ENCODE peak calls at places on chromosomes 16 and 17, in five cellular contexts. Y is uterus, U is suprapubic skin, J is stomach, L is breast epithelium. A is an unnamed sample.

GRCh38 chr16:71628810-71629209 is 2.8 kb downstream of the MARVELD3 start:
- DNase-seq in Y (no peak), J (no peak), L (no peak), U (no peak), A (no peak)

GRCh38 chr16:9124908-9125584 is 33.6 kb downstream of the HAPSTR1 start:
- DNase-seq in J (no peak), U (no peak), Y (no peak), L (no peak), A (no peak)

GRCh38 chr17:38911081-38911730 is 14.2 kb upstream of the LASP1NB start:
- DNase-seq in L (no peak), U (peak), J (no peak), Y (peak), A (no peak)

GRCh38 chr17:61453563-61453962 is 1.3 kb downstream of the TBX4 start:
- DNase-seq in Y (no peak), U (no peak), L (no peak), J (no peak), A (no peak)

GRCh38 chr16:87068316-87068715 is 248.9 kb downstream of the C16orf95 start:
- DNase-seq in J (no peak), Y (no peak), U (no peak), L (no peak), A (no peak)

GRCh38 chr16:75928295-75928694 is 202.0 kb upstream of the CPHXL start:
- DNase-seq in L (no peak), U (no peak), J (no peak), Y (no peak), A (no peak)

GRCh38 chr16:61014869-61015268 is 1021.4 kb downstream of the CDH8 start:
- DNase-seq in Y (no peak), J (no peak), U (no peak), L (no peak), A (no peak)

GRCh38 chr16:83952587-83952939 is 477 bp upstream of the OSGIN1 start:
- DNase-seq in U (no peak), Y (no peak), L (no peak), J (peak), A (no peak)

GRCh38 chr16:74556375-74556922 is 50.5 kb downstream of the GLG1 start:
- DNase-seq in U (no peak), Y (no peak), J (no peak), L (no peak), A (no peak)

GRCh38 chr17:14498812-14499211 is 197.9 kb downstream of the HS3ST3B1 start:
- DNase-seq in J (no peak), U (no peak), Y (no peak), L (no peak), A (no peak)

GRCh38 chr16:55041540-55042234 is 111.0 kb downstream of the IRX5 start:
- DNase-seq in Y (no peak), U (no peak), L (no peak), J (no peak), A (no peak)

GRCh38 chr17:57355090-57355859 is 99.0 kb downstream of the MSI2 start:
- DNase-seq in U (no peak), L (no peak), J (peak), Y (no peak), A (no peak)

GRCh38 chr17:81877569-81877968 is 6.4 kb upstream of the ARHGDIA start:
- DNase-seq in U (no peak), L (no peak), Y (no peak), J (no peak), A (no peak)

GRCh38 chr17:8153550-8153956 is 1.3 kb upstream of the PER1 start:
- DNase-seq in L (no peak), J (peak), Y (peak), U (peak), A (peak)

GRCh38 chr17:38451030-38451839 is 23.0 kb downstream of the ARHGAP23 start:
- DNase-seq in L (no peak), J (no peak), Y (no peak), U (no peak), A (no peak)

GRCh38 chr17:50935201-50936124 is 69.3 kb upstream of the TOB1 start:
- DNase-seq in Y (no peak), J (peak), U (peak), L (peak), A (peak)

GRCh38 chr17:42894283-42895184 is 6.1 kb upstream of the G6PC1 start:
- DNase-seq in L (no peak), U (no peak), Y (no peak), J (peak), A (no peak)

GRCh38 chr16:68734782-68735181 is 2.3 kb upstream of the CDH1 start:
- DNase-seq in L (no peak), J (no peak), Y (no peak), U (no peak), A (no peak)

GRCh38 chr17:57762375-57762916 is 17.3 kb upstream of the CCDC182 start:
- DNase-seq in J (no peak), Y (no peak), L (no peak), U (no peak), A (no peak)

GRCh38 chr17:48878920-48879898 is 13.4 kb upstream of the ATP5MC1 start:
- DNase-seq in Y (peak), L (no peak), U (no peak), J (peak), A (no peak)
- TF ChIP-seq POLR2A in Y (no peak), L (no peak), U (no peak), J (no peak), A (no peak)

GRCh38 chr16:81707411-81708321 is 71.4 kb upstream of the PLCG2 start:
- DNase-seq in L (no peak), U (no peak), J (peak), Y (no peak), A (no peak)
- H3K27ac ChIP-seq in L (no peak), U (peak), J (peak), Y (no peak), A (peak)

GRCh38 chr16:28195859-28196258 is 15.9 kb downstream of the XPO6 start:
- DNase-seq in J (no peak), L (no peak), U (no peak), Y (no peak), A (no peak)

GRCh38 chr16:28193530-28194423 is 18.0 kb downstream of the XPO6 start:
- DNase-seq in Y (no peak), J (no peak), L (no peak), U (no peak), A (no peak)

GRCh38 chr16:28191364-28191985 is 20.3 kb downstream of the XPO6 start:
- DNase-seq in U (no peak), J (no peak), L (no peak), Y (no peak), A (no peak)

GRCh38 chr16:28196331-28196987 is 15.3 kb downstream of the XPO6 start:
- DNase-seq in Y (no peak), U (no peak), J (no peak), L (no peak), A (no peak)

DNA sequence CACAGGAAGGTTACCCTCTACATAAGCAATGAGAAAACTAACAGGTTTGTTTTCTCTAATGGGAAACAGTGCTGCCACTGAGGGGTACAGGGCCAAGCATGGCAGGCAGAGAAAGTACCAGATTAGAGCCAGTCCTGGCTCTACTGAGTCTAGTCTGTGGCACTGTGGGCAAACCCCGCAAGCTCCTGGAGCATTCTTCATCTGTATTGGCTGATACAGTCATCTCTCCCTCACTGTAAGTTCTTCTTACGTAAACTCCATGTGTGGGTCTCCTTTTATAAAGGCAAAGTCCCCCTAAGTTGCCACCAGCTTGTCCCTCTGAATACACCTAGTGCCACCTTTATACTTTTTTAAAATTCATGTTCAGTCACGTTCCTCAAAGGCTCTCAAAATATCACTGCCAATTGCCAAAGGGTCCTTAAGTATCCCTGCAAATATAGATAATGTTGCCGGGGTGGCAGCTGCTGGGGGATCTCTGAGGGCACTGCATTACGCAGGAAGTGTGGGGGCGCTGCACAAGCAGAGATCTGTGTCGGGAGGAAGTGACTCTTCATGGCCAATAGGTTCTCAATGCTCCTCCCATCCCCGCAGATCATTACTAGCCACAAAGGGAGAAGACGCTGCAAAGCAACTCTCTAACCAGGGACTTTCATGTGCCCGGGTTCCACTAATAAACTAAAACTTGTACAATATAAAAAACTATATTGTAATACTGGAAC is 18.8 kb downstream of the XPO6 start:
- DNase-seq in Y (no peak), U (no peak), L (no peak), J (peak), A (no peak)
- TF ChIP-seq POLR2A in Y (no peak), U (no peak), L (no peak), J (no peak), A (no peak)

GRCh38 chr17:59845595-59846390 is 47.0 kb downstream of the TUBD1 start:
- DNase-seq in J (peak), Y (no peak), U (no peak), L (peak), A (peak)
- H3K27ac ChIP-seq in J (peak), Y (peak), U (peak), L (peak), A (peak)

DNA sequence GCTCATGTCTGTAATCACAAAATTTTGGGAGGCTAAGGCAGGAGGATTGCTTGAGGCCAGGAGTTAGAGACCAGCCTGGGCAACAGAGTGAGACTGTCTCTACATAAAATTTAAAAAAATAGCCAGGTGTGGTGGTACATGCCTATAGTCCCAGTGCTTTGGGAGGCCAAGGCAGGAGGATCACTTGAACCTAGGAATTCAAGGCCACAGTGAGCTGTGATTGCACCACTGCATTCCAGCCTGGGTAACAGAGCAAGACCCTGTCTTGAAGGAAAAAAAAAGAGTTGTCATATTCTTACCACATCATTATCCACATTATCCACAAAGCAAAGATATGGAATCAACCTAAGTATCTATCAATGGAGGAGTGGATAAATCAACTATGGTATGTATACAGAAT is 21.0 kb upstream of the MAPK3 start:
- DNase-seq in U (no peak), L (no peak), J (no peak), Y (no peak), A (no peak)
- TF ChIP-seq POLR2A in U (no peak), L (no peak), J (no peak), Y (no peak), A (no peak)

DNA sequence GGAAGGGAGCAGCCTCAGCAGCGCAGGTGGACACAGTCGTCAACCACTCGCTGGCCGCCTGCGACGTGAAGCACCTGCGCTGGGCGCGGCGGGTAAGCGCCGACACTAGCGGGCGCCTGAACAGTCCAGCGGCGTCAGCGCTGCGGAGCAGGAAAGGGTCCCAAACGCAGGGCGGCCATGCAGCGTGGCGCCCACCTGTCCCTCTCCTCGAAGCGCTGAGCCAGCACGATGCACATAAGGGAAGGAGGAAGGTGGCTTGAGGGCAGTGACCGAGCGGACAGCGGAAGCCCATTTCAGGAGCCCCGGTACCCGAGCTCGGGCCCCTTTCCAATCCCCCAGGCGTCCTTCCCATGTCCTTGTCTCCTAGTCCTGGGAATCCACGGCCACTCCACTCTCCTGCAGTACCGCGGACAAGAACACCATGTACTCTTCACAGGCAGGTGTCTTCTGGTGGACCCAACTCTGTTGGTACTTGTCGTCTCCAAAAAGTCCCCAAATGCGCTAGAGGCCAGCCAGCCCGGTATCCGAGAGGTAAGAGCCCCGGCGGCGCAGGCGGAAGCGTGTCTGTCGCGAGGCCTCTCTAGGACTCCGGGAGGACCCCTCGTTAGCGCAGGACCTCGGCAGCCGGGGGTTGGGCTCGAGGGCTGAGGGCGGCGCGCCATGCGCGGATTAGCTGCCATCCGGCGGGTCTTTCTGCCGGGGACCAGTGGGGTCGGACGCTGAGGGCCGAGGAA is 14.4 kb downstream of the ZNF232 start:
- DNase-seq in J (peak), L (no peak), Y (peak), U (peak), A (no peak)
- H3K27ac ChIP-seq in J (no peak), L (no peak), Y (no peak), U (peak), A (no peak)

GRCh38 chr16:4679854-4680636 is 13.3 kb upstream of the NUDT16L1 start:
- DNase-seq in U (peak), L (peak), Y (peak), J (peak), A (peak)
- TF ChIP-seq POLR2A in U (no peak), L (no peak), Y (peak), J (no peak), A (no peak)

DNA sequence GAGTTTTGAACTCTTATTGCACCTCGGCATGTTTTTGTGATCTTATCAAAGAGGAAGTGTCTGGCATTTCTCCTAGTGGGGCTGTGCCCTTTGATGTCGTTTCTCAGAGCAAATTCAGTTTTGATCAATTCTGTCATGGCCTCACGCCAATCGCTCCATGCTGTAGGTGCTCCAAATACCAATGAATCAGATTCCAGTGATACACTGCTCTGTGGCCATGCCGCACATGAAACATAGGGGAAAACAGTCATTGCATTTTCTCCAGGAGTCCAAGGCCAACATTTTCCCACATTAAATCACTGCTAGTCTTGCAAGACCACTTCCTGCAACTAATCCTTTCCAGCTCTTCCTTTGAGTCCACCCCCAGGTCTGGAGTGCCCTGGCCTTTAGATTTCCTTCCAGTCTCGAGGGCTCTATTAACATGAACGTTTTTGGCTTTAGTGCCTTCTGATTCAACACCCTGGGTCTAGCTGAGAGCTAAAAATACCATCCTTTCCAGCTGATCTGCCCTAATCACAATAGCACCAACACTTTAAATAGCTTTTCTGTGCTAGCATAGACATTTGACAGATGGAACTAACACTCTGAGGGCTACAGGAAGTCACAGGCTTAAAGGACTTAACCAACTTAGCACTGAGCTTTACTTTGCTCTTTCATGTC is 18.2 kb upstream of the RASL10B start:
- DNase-seq in Y (no peak), L (no peak), J (no peak), U (no peak), A (no peak)
- H3K27ac ChIP-seq in Y (no peak), L (no peak), J (no peak), U (no peak), A (no peak)

GRCh38 chr16:2520097-2520783 is at the start of gene AMDHD2:
- DNase-seq in Y (peak), L (peak), J (peak), U (peak), A (peak)
- TF ChIP-seq POLR2A in Y (peak), L (no peak), J (no peak), U (no peak), A (peak)